ENCODE peak calls at places on chromosomes 16 and 17, in six cellular contexts. I is head of caudate nucleus; V is cardiac muscle cell; L is activated T-cell treated with anti-CD3 and anti-CD28 coated beads, Interleukin-2, amount 50 U/mL, for 4 hours; E is heart right ventricle; Q is NCI-H748 treated with DMSO at 0.1 percent for 48 hours. B is an unnamed sample.
A peak's percentile ranks its signal among the peaks of the same experiment; 100 is the strongest.

GRCh38 chr17:76446449-76447231 is 6.3 kb downstream of the UBE2O start:
- DNase-seq in I (no peak), V (peak; percentile 81), L (no peak), E (no peak), Q (no peak), B (no peak)

GRCh38 chr16:85678821-85679220 is 9.9 kb downstream of the GINS2 start:
- DNase-seq in I (no peak), V (no peak), L (no peak), E (no peak), Q (no peak), B (no peak)

GRCh38 chr17:77490361-77491183 is 349.8 kb downstream of the SEC14L1 start:
- DNase-seq in I (no peak), V (no peak), L (no peak), E (no peak), Q (no peak), B (peak; percentile 23)

GRCh38 chr16:28981517-28981916 is 3.3 kb upstream of the LAT start:
- DNase-seq in I (no peak), V (no peak), L (no peak), E (no peak), Q (no peak), B (no peak)

GRCh38 chr16:84959045-84959576 is 52.2 kb downstream of the ZDHHC7 start:
- DNase-seq in I (no peak), V (no peak), L (no peak), E (no peak), Q (no peak), B (no peak)

GRCh38 chr16:53131363-53132071 is 76.7 kb downstream of the CHD9 start:
- DNase-seq in I (peak; percentile 36), V (peak; percentile 52), L (peak; percentile 37), E (peak; percentile 53), Q (no peak), B (peak; percentile 56)

GRCh38 chr17:57086069-57086930 is 1.3 kb downstream of the AKAP1 start:
- DNase-seq in I (no peak), V (no peak), L (no peak), E (no peak), Q (peak; percentile 28), B (no peak)

GRCh38 chr17:79042421-79043190 is 18.6 kb downstream of the C1QTNF1 start:
- DNase-seq in I (peak; percentile 41), V (peak; percentile 71), L (peak; percentile 67), E (peak; percentile 63), Q (no peak), B (peak; percentile 60)

GRCh38 chr17:68906638-68907037 is 48.6 kb downstream of the ABCA8 start:
- DNase-seq in I (no peak), V (peak; percentile 55), L (no peak), E (no peak), Q (no peak), B (no peak)

GRCh38 chr17:66865151-66865550 is 30.2 kb downstream of the CACNG5 start:
- DNase-seq in I (no peak), V (no peak), L (no peak), E (no peak), Q (no peak), B (no peak)

GRCh38 chr17:64315032-64315490 is 52.0 kb upstream of the TEX2 start:
- DNase-seq in I (no peak), V (peak; percentile 96), L (no peak), E (peak; percentile 93), Q (no peak), B (peak; percentile 92)

GRCh38 chr17:76643553-76644148 is at the start of gene ST6GALNAC1:
- DNase-seq in I (no peak), V (peak; percentile 22), L (no peak), E (peak; percentile 58), Q (no peak), B (peak; percentile 50)

GRCh38 chr17:74690409-74690825 is 22.3 kb downstream of the CD300LF start:
- DNase-seq in I (no peak), V (no peak), L (no peak), E (no peak), Q (no peak), B (no peak)

GRCh38 chr17:77320046-77320445 is 179.3 kb downstream of the SEC14L1 start:
- DNase-seq in I (no peak), V (peak; percentile 89), L (no peak), E (no peak), Q (no peak), B (no peak)

GRCh38 chr17:7440823-7441174 is 1.5 kb downstream of the FGF11 start:
- DNase-seq in I (no peak), V (peak; percentile 26), L (no peak), E (peak; percentile 41), Q (no peak), B (peak; percentile 80)

GRCh38 chr17:78555741-78556401 is 21.3 kb downstream of the DNAH17 start:
- DNase-seq in I (no peak), V (peak; percentile 17), L (no peak), E (no peak), Q (no peak), B (no peak)